ENCODE peak calls at places on chromosomes 3 and 15, in five cellular contexts. A is Peyer's patch, V is psoas muscle, X is tibial nerve, H is left ventricle myocardium inferior. O is an unnamed sample. For H3K4me1, the result is how much of the 10 kb centered on the place peaks cover.

GRCh38 chr3:44554626-44555592 is at the start of gene ZKSCAN7:
- DNase-seq in A (peak), V (peak), X (no peak), H (peak), O (peak)

GRCh38 chr3:136114421-136114820 is 81.7 kb downstream of the MSL2 start:
- DNase-seq in A (no peak), V (no peak), X (no peak), H (no peak), O (no peak)

GRCh38 chr3:59268170-59268569 is 218.3 kb upstream of the CFAP20DC start:
- DNase-seq in A (no peak), V (no peak), X (no peak), H (no peak), O (no peak)

GRCh38 chr3:186414735-186415419 is 52.8 kb upstream of the DGKG start:
- DNase-seq in A (no peak), V (peak), X (no peak), H (no peak), O (no peak)

GRCh38 chr3:149936812-149937230 is 33.9 kb downstream of the PFN2 start:
- DNase-seq in A (peak), V (no peak), X (no peak), H (no peak), O (peak)

GRCh38 chr3:61250784-61251173 is 473 bp downstream of the FHIT start:
- DNase-seq in A (peak), V (peak), X (peak), H (peak), O (peak)

GRCh38 chr3:169264711-169265110 is 398.8 kb downstream of the MECOM start:
- DNase-seq in A (no peak), V (no peak), X (no peak), H (peak), O (no peak)

GRCh38 chr3:153138267-153139210 is 23.5 kb upstream of the RAP2B start:
- DNase-seq in A (no peak), V (peak), X (no peak), H (no peak), O (no peak)

GRCh38 chr15:83887404-83887803 is 233.5 kb downstream of the ADAMTSL3 start:
- DNase-seq in A (no peak), V (no peak), X (no peak), H (no peak), O (no peak)

GRCh38 chr3:42755681-42756578 is 17.1 kb downstream of the CCDC13 start:
- DNase-seq in A (no peak), V (no peak), X (no peak), H (no peak), O (no peak)

GRCh38 chr3:67901681-67902080 is 247.3 kb upstream of the SUCLG2 start:
- DNase-seq in A (no peak), V (no peak), X (no peak), H (no peak), O (peak)

GRCh38 chr15:44716983-44717602 is 5.8 kb downstream of the B2M start:
- DNase-seq in A (no peak), V (no peak), X (no peak), H (no peak), O (no peak)

GRCh38 chr3:169661567-169662214 is 1.8 kb downstream of the MECOM start:
- DNase-seq in A (no peak), V (peak), X (no peak), H (peak), O (peak)

GRCh38 chr15:44194397-44195150 is 497 bp downstream of the FRMD5 start:
- DNase-seq in A (peak), V (peak), X (no peak), H (peak), O (peak)

GRCh38 chr15:56985871-56986270 is 67.4 kb downstream of the TCF12 start:
- DNase-seq in A (no peak), V (no peak), X (no peak), H (no peak), O (no peak)

GRCh38 chr3:104523136-104523535 is 843.6 kb upstream of the ALCAM start:
- DNase-seq in A (no peak), V (no peak), X (no peak), H (no peak), O (no peak)

GRCh38 chr3:104521606-104522336 is 844.9 kb upstream of the ALCAM start:
- DNase-seq in A (peak), V (no peak), X (no peak), H (no peak), O (no peak)

GRCh38 chr3:104530934-104531333 is 835.8 kb upstream of the ALCAM start:
- DNase-seq in A (no peak), V (no peak), X (no peak), H (no peak), O (no peak)

GRCh38 chr3:104526901-104527401 is 839.8 kb upstream of the ALCAM start:
- DNase-seq in A (peak), V (no peak), X (no peak), H (no peak), O (no peak)
- H3K27ac ChIP-seq in A (no peak), V (no peak), X (no peak), H (no peak), O (no peak)

GRCh38 chr3:141410408-141410807 is 42.1 kb downstream of the ZBTB38 start:
- DNase-seq in A (no peak), V (peak), X (no peak), H (peak), O (no peak)
- H3K4me1 ChIP-seq in A (under half), V (half or more), X (under half), H (half or more), O (half or more)

GRCh38 chr15:87949214-87949933 is 307.2 kb downstream of the NTRK3 start:
- DNase-seq in A (no peak), V (no peak), X (peak), H (no peak), O (no peak)
- H3K27ac ChIP-seq in A (no peak), V (peak), X (peak), H (peak), O (no peak)

GRCh38 chr3:36817806-36818205 is 53.5 kb upstream of the DCLK3 start:
- DNase-seq in A (no peak), V (no peak), X (no peak), H (no peak), O (no peak)
- H3K4me1 ChIP-seq in A (under half), V (under half), X (under half), H (under half), O (under half)

GRCh38 chr3:27661813-27662212 is 60.3 kb downstream of the EOMES start:
- DNase-seq in A (no peak), V (no peak), X (no peak), H (no peak), O (no peak)
- H3K27ac ChIP-seq in A (no peak), V (no peak), X (no peak), H (no peak), O (no peak)